ENCODE peak calls at places on chromosomes 1 and 21, in six cellular contexts. T is CD8-positive, alpha-beta T cell; F is PC-3; Y is BJ; A is heart right ventricle; V is A673. J is an unnamed sample.

GRCh38 chr1:37362569-37362968 is 111.8 kb upstream of the ZC3H12A start:
- DNase-seq in T (no peak), F (no peak), Y (no peak), A (no peak), V (no peak), J (no peak)

GRCh38 chr1:172451002-172451443 is 7.2 kb upstream of the PIGC start:
- DNase-seq in T (no peak), F (peak), Y (no peak), A (no peak), V (no peak), J (no peak)

GRCh38 chr1:208139434-208140086 is 104.6 kb downstream of the PLXNA2 start:
- DNase-seq in T (no peak), F (no peak), Y (no peak), A (no peak), V (no peak), J (no peak)

GRCh38 chr21:42973309-42973990 is 912 bp upstream of the PKNOX1 start:
- DNase-seq in T (peak), F (no peak), Y (no peak), A (no peak), V (no peak), J (no peak)

GRCh38 chr21:44761747-44762208 is 39.8 kb downstream of the UBE2G2 start:
- DNase-seq in T (no peak), F (no peak), Y (no peak), A (no peak), V (no peak), J (no peak)

GRCh38 chr21:36994501-36995189 is 11.9 kb upstream of the RIPPLY3 start:
- DNase-seq in T (no peak), F (no peak), Y (no peak), A (no peak), V (no peak), J (no peak)

GRCh38 chr1:18110968-18111367 is 3.4 kb downstream of the IGSF21 start:
- DNase-seq in T (no peak), F (no peak), Y (no peak), A (no peak), V (peak), J (no peak)

GRCh38 chr1:36083219-36083618 is 675 bp upstream of the TEKT2 start:
- DNase-seq in T (no peak), F (no peak), Y (no peak), A (no peak), V (no peak), J (no peak)

GRCh38 chr21:42760977-42761751 is 107.7 kb downstream of the PDE9A start:
- DNase-seq in T (no peak), F (no peak), Y (no peak), A (no peak), V (no peak), J (peak)

GRCh38 chr21:34122047-34122446 is 48.7 kb downstream of the MRPS6 start:
- DNase-seq in T (no peak), F (no peak), Y (no peak), A (no peak), V (no peak), J (no peak)

GRCh38 chr1:154352581-154353459 is 27.5 kb downstream of the ATP8B2 start:
- DNase-seq in T (peak), F (peak), Y (no peak), A (peak), V (peak), J (no peak)

GRCh38 chr21:37339527-37339889 is 27.1 kb upstream of the DYRK1A start:
- DNase-seq in T (no peak), F (no peak), Y (no peak), A (no peak), V (peak), J (no peak)

GRCh38 chr1:92410706-92411105 is 76.0 kb downstream of the GFI1 start:
- DNase-seq in T (peak), F (no peak), Y (no peak), A (no peak), V (no peak), J (no peak)

GRCh38 chr1:67888707-67889106 is 55.4 kb upstream of the GNG12 start:
- DNase-seq in T (no peak), F (no peak), Y (no peak), A (no peak), V (no peak), J (no peak)

GRCh38 chr1:93448292-93448982 is 519 bp downstream of the FNBP1L start:
- DNase-seq in T (no peak), F (peak), Y (no peak), A (peak), V (peak), J (peak)

GRCh38 chr21:42360317-42360716 is 6.0 kb downstream of the TFF1 start:
- DNase-seq in T (no peak), F (peak), Y (no peak), A (no peak), V (peak), J (no peak)

GRCh38 chr21:29904359-29905282 is 35.2 kb downstream of the GRIK1 start:
- DNase-seq in T (no peak), F (peak), Y (no peak), A (no peak), V (peak), J (peak)

GRCh38 chr1:183106166-183106565 is 79.9 kb upstream of the LAMC2 start:
- DNase-seq in T (no peak), F (no peak), Y (no peak), A (no peak), V (no peak), J (no peak)

GRCh38 chr1:75202751-75203150 is 68.6 kb downstream of the LHX8 start:
- DNase-seq in T (no peak), F (no peak), Y (no peak), A (no peak), V (no peak), J (no peak)

GRCh38 chr21:30430170-30430655 is at the start of gene KRTAP13-4:
- DNase-seq in T (no peak), F (no peak), Y (no peak), A (no peak), V (no peak), J (no peak)

GRCh38 chr1:167629681-167630567 is at the start of gene RCSD1:
- DNase-seq in T (peak), F (no peak), Y (no peak), A (peak), V (no peak), J (no peak)

GRCh38 chr1:165823552-165824268 is 3.7 kb upstream of the UCK2 start:
- DNase-seq in T (no peak), F (no peak), Y (no peak), A (no peak), V (no peak), J (no peak)

GRCh38 chr1:66951513-66951912 is 26.7 kb downstream of the MIER1 start:
- DNase-seq in T (no peak), F (no peak), Y (no peak), A (no peak), V (no peak), J (no peak)

GRCh38 chr1:230140221-230141001 is 73.4 kb downstream of the GALNT2 start:
- DNase-seq in T (no peak), F (no peak), Y (no peak), A (peak), V (peak), J (no peak)

GRCh38 chr1:226787071-226787470 is 48.0 kb upstream of the ITPKB start:
- DNase-seq in T (no peak), F (no peak), Y (no peak), A (no peak), V (no peak), J (no peak)

GRCh38 chr1:98054786-98055185 is 134.0 kb upstream of the DPYD start:
- DNase-seq in T (no peak), F (peak), Y (no peak), A (no peak), V (no peak), J (no peak)

GRCh38 chr1:41045740-41046139 is 24.2 kb upstream of the SLFNL1 start:
- DNase-seq in T (no peak), F (peak), Y (no peak), A (peak), V (peak), J (peak)

GRCh38 chr21:34593423-34593822 is 21.5 kb downstream of the RCAN1 start:
- DNase-seq in T (no peak), F (no peak), Y (no peak), A (no peak), V (no peak), J (no peak)

GRCh38 chr1:16960560-16961296 is 19.7 kb downstream of the MFAP2 start:
- DNase-seq in T (peak), F (peak), Y (no peak), A (peak), V (peak), J (no peak)

GRCh38 chr1:83637009-83637408 is 361.9 kb downstream of the TTLL7 start:
- DNase-seq in T (no peak), F (no peak), Y (no peak), A (no peak), V (no peak), J (no peak)

GRCh38 chr21:30695956-30696355 is 22.6 kb downstream of the KRTAP21-3 start:
- DNase-seq in T (no peak), F (peak), Y (no peak), A (no peak), V (no peak), J (peak)

GRCh38 chr1:172254521-172255222 is 165.8 kb upstream of the C1orf105 start:
- DNase-seq in T (no peak), F (peak), Y (peak), A (no peak), V (peak), J (peak)

GRCh38 chr1:66761273-66761672 is 9.0 kb downstream of the DYNLT5 start:
- DNase-seq in T (no peak), F (peak), Y (no peak), A (no peak), V (peak), J (peak)

GRCh38 chr1:71862756-71863155 is 419.6 kb downstream of the NEGR1 start:
- DNase-seq in T (no peak), F (no peak), Y (no peak), A (no peak), V (no peak), J (no peak)

GRCh38 chr1:30100186-30100862 is 623.1 kb downstream of the MATN1 start:
- DNase-seq in T (no peak), F (no peak), Y (no peak), A (no peak), V (no peak), J (no peak)

GRCh38 chr1:77762072-77762476 is 2.4 kb upstream of the USP33 start:
- DNase-seq in T (no peak), F (peak), Y (no peak), A (no peak), V (peak), J (peak)

GRCh38 chr1:77757616-77758015 is 2.0 kb downstream of the USP33 start:
- DNase-seq in T (no peak), F (no peak), Y (no peak), A (no peak), V (no peak), J (peak)

GRCh38 chr1:77757066-77757584 is 2.5 kb downstream of the USP33 start:
- DNase-seq in T (no peak), F (peak), Y (no peak), A (no peak), V (no peak), J (no peak)

GRCh38 chr1:77756052-77756754 is 3.4 kb downstream of the USP33 start:
- DNase-seq in T (no peak), F (no peak), Y (no peak), A (no peak), V (no peak), J (no peak)

DNA sequence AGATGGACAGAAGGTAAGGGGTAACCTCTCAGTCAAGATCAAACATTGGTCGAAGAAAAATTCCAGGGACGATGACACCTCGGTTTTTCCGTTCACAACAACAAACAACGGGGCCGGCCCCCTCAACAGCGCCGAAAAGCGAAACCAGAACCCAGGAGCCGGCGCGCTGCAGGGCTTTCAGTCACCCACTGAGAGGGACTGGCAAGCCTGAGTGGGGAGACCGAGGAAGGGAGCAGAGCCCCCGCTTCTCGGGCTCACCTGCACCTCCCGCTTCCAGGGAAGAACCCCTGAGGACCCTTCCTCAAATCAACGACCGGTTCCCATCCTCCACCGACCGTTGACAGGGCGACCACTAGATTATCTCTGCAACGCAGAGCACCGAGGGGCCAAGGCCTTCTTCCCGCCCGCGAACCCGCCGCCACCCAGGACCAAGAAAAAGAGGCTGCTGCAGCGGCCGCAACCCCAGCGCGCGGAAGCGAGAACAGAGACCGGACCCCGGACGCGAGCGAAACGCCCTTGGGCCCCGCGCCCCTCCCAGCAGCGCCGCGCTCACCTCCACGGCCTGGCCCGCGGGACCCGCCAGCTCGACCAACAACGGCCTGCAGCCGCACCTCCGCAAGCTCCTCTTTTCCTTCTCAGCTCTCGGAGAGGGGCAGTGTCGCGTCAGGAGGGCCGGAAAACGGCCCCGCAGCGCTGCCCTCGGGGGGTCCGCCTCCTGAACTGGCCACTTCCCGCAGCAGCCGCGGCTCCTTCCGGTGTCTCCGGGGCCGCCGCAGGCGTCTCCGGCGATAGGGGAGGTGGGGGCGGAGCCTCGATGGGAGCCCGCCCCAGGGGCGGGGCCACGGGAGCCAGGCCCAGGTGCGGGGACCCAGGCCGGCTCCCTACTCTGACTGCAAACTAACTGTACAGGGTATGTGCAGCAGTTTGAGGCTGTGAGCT is at the start of gene USP33:
- DNase-seq in T (peak), F (peak), Y (no peak), A (peak), V (peak), J (peak)
- TF ChIP-seq CTCF in T (no peak), F (no peak), Y (no peak), A (no peak), V (peak), J (no peak)

DNA sequence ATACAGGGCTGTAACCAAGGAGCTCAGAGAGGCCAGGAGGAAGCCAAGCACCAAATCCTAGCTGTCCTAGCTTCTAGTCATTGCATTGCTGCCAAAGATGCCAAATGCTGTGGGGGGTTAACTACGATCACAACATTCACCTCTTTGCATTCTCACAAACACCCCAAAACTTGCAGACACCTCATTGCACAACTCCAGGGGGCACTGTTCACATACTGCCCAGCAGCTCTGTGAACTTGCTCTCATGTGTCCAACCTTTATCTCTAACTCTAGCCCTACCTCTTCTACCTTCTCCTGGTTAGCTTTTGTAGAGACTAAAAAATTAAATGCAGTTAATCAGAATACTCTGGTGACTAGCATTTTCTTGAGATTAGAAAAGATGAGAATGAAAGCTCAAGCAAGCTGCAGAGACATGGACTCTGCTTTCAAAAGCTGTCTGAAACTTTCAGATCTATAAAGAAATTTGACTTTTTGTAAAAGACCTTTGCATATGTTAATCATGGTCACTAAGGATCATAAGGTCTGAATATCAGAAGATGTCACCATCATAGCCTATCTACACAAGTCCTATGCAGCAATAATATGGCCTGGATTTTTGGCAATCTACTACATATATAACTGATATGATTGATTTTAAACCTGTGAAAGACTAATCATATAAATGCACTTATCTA is 14.0 kb upstream of the KIF14 start:
- DNase-seq in T (no peak), F (no peak), Y (no peak), A (no peak), V (no peak), J (peak)
- TF ChIP-seq CTCF in T (no peak), F (peak), Y (no peak), A (no peak), V (peak), J (peak)

GRCh38 chr1:61925591-61926298 is 183.5 kb downstream of the PATJ start:
- DNase-seq in T (no peak), F (peak), Y (no peak), A (no peak), V (no peak), J (no peak)

GRCh38 chr1:61926597-61926996 is 184.3 kb downstream of the PATJ start:
- DNase-seq in T (no peak), F (peak), Y (no peak), A (no peak), V (no peak), J (no peak)

GRCh38 chr1:61922950-61923480 is 180.7 kb downstream of the PATJ start:
- DNase-seq in T (no peak), F (no peak), Y (no peak), A (no peak), V (no peak), J (no peak)

DNA sequence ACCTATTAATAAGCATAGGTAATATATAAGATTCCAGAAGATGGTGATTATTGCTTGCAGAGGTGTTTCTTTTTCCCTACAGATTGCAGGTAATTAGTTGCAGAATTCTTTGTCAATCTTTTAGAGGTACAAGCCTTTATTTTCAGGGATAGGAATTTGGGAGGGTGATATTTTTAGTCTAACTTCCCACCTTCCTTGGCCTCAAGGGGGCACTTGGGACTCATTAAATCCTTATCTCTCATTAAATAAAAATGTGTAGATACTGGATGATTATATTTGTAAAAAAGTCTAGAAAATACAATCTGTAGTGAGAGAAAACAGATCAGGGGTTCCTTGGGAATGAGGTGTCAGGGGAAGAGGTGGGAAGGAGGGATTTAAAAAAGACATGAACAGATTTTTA is 179.2 kb downstream of the PATJ start:
- DNase-seq in T (no peak), F (peak), Y (no peak), A (no peak), V (peak), J (peak)
- TF ChIP-seq CTCF in T (no peak), F (peak), Y (peak), A (no peak), V (peak), J (no peak)

GRCh38 chr1:247857069-247857985 is at the start of gene TRIM58:
- DNase-seq in T (peak), F (peak), Y (no peak), A (no peak), V (no peak), J (no peak)
- TF ChIP-seq CTCF in T (no peak), F (peak), Y (no peak), A (no peak), V (no peak), J (no peak)

DNA sequence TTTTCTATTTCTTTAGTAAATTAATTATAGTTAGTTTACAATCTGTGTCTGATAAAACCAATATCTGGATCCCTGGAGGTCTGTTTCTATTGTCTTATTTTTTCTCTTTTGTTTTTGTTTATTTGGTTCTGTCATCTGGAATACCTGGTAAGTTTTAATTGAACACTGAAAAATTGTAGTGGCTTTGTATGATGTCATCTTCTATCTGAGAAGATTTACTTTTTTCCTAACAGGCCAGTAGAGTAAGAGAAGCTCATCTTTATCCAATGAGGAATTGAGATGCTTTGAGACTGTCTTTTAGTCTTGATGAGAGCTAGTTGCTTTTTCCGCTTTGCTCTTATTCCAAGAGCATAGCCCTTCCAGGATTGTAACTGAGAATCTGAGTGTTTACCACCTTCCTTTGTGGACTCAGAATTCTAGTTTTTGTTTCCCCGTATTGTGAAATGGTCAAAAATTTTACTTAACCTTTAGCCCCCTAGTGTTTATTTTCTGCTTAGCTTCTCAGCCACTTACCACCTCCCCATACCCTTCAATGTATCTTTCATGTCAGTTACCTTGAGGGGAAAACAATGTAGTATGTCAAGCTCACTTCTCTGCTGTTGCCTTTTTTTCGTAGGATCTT is 25.0 kb downstream of the PTGFRN start:
- DNase-seq in T (no peak), F (peak), Y (no peak), A (no peak), V (no peak), J (no peak)
- TF ChIP-seq CTCF in T (peak), F (peak), Y (peak), A (peak), V (peak), J (peak)

GRCh38 chr1:150067184-150068182 is at the start of gene VPS45:
- DNase-seq in T (peak), F (peak), Y (peak), A (peak), V (peak), J (peak)
- TF ChIP-seq CTCF in T (no peak), F (peak), Y (no peak), A (no peak), V (no peak), J (no peak)

GRCh38 chr1:157504646-157505045 is 47.7 kb downstream of the FCRL5 start:
- DNase-seq in T (no peak), F (no peak), Y (no peak), A (no peak), V (peak), J (no peak)

GRCh38 chr1:157515141-157515540 is 37.2 kb downstream of the FCRL5 start:
- DNase-seq in T (no peak), F (no peak), Y (no peak), A (no peak), V (no peak), J (no peak)

GRCh38 chr1:157512036-157512969 is 40.0 kb downstream of the FCRL5 start:
- DNase-seq in T (no peak), F (no peak), Y (no peak), A (no peak), V (no peak), J (no peak)

GRCh38 chr1:157505481-157506272 is 46.6 kb downstream of the FCRL5 start:
- DNase-seq in T (no peak), F (peak), Y (no peak), A (peak), V (peak), J (peak)

GRCh38 chr1:157509546-157510232 is 42.6 kb downstream of the FCRL5 start:
- DNase-seq in T (no peak), F (no peak), Y (no peak), A (no peak), V (no peak), J (no peak)
- TF ChIP-seq CTCF in T (no peak), F (no peak), Y (no peak), A (no peak), V (no peak), J (no peak)

GRCh38 chr1:95916616-95917015 is 682.6 kb downstream of the RWDD3 start:
- DNase-seq in T (no peak), F (peak), Y (no peak), A (no peak), V (peak), J (peak)
- TF ChIP-seq CTCF in T (no peak), F (peak), Y (no peak), A (no peak), V (peak), J (peak)

GRCh38 chr1:76868154-76868882 is 1.0 kb downstream of the ST6GALNAC5 start:
- DNase-seq in T (no peak), F (peak), Y (no peak), A (no peak), V (peak), J (peak)
- TF ChIP-seq CTCF in T (no peak), F (peak), Y (peak), A (no peak), V (peak), J (peak)

J was measured in MCF 10A.